ENCODE peak calls at places on chromosomes 3 and 15, in five cellular contexts. M is right atrium auricular region, S is endodermal cell, N is heart left ventricle, P is ovary. Q is an unnamed sample.

GRCh38 chr15:80289558-80290277 is 37.7 kb upstream of the CTXND1 start:
- DNase-seq in N (no peak), M (no peak), P (no peak), S (no peak), Q (no peak)

GRCh38 chr3:45612918-45613602 is 18.5 kb downstream of the LIMD1 start:
- DNase-seq in N (no peak), S (no peak), M (no peak), P (no peak), Q (no peak)

GRCh38 chr15:80607288-80607980 is 87.7 kb upstream of the ABHD17C start:
- DNase-seq in P (no peak), N (no peak), M (peak; percentile 38), S (no peak), Q (no peak)

GRCh38 chr3:17014734-17015133 is 130.0 kb downstream of the PLCL2 start:
- DNase-seq in M (no peak), N (no peak), S (no peak), P (no peak), Q (no peak)

GRCh38 chr3:123075359-123075758 is 8.5 kb downstream of the PDIA5 start:
- DNase-seq in M (no peak), N (no peak), S (peak; percentile 47), P (no peak), Q (no peak)

GRCh38 chr3:58588030-58588614 is 10.9 kb upstream of the FAM107A start:
- DNase-seq in P (peak; percentile 37), S (peak; percentile 92), M (no peak), N (no peak), Q (no peak)

GRCh38 chr15:80895091-80895490 is 94.5 kb downstream of the MESD start:
- DNase-seq in P (no peak), S (no peak), M (no peak), N (peak; percentile 38), Q (no peak)

GRCh38 chr3:24137958-24138875 is 193.1 kb downstream of the NR1D2 start:
- DNase-seq in S (no peak), N (no peak), P (no peak), M (no peak), Q (no peak)

GRCh38 chr3:176905331-176905730 is 292.0 kb downstream of the TBL1XR1 start:
- DNase-seq in N (no peak), P (no peak), M (no peak), S (no peak), Q (no peak)

GRCh38 chr3:161014997-161015749 is 90.0 kb downstream of the B3GALNT1 start:
- DNase-seq in P (no peak), N (no peak), M (no peak), S (no peak), Q (no peak)

GRCh38 chr15:96171842-96172241 is 158.7 kb upstream of the NR2F2 start:
- DNase-seq in P (no peak), M (no peak), S (peak; percentile 67), N (no peak), Q (peak; percentile 60)

GRCh38 chr3:195224156-195224979 is 46.6 kb downstream of the XXYLT1 start:
- DNase-seq in N (no peak), P (no peak), S (no peak), M (peak; percentile 54), Q (no peak)

GRCh38 chr3:27729748-27730611 is 7.9 kb upstream of the EOMES start:
- DNase-seq in N (no peak), M (no peak), P (no peak), S (peak; percentile 85), Q (no peak)

GRCh38 chr15:65374334-65374733 is 3.5 kb downstream of the IGDCC3 start:
- DNase-seq in P (no peak), S (no peak), M (no peak), N (no peak), Q (no peak)

GRCh38 chr3:107740992-107741896 is 218.5 kb downstream of the BBX start:
- DNase-seq in N (no peak), M (no peak), S (no peak), P (no peak), Q (no peak)

GRCh38 chr3:51815614-51816013 is 36.6 kb upstream of the IQCF6 start:
- DNase-seq in N (no peak), M (no peak), S (no peak), P (no peak), Q (no peak)

GRCh38 chr15:70632981-70633380 is 130.4 kb downstream of the UACA start:
- DNase-seq in S (no peak), N (no peak), P (no peak), M (no peak), Q (no peak)

GRCh38 chr15:48475600-48476395 is 144.6 kb downstream of the DUT start:
- DNase-seq in S (no peak), M (no peak), N (no peak), P (no peak), Q (no peak)

GRCh38 chr15:95286316-95286880 is 1044.1 kb upstream of the NR2F2 start:
- DNase-seq in M (no peak), P (peak; percentile 57), S (no peak), N (no peak), Q (no peak)

GRCh38 chr3:64915778-64916177 is 228.0 kb upstream of the ADAMTS9 start:
- DNase-seq in M (no peak), S (no peak), N (no peak), P (no peak), Q (no peak)

GRCh38 chr3:177538064-177538742 is 340.9 kb upstream of the TBL1XR1 start:
- DNase-seq in M (no peak), N (peak; percentile 62), S (no peak), P (peak; percentile 48), Q (no peak)

GRCh38 chr15:75228787-75229186 is 27.1 kb downstream of the C15orf39 start:
- DNase-seq in N (no peak), S (no peak), P (no peak), M (no peak), Q (no peak)
- H3K27me3 ChIP-seq in N (peaks cover 3% of the 10 kb centered on the region), S (no peaks in the 10 kb centered on the region), P (no peaks in the 10 kb centered on the region), M (no peaks in the 10 kb centered on the region), Q (no peaks in the 10 kb centered on the region)

GRCh38 chr3:141255864-141256263 is 24.2 kb downstream of the PXYLP1 start:
- DNase-seq in N (no peak), M (no peak), S (peak; percentile 74), P (no peak), Q (no peak)
- TF ChIP-seq CTCF in N (peak; percentile 20), M (peak; percentile 42), S (peak; percentile 76), P (no peak), Q (peak; percentile 19)

GRCh38 chr3:12286504-12286903 is 2.4 kb upstream of the PPARG start:
- DNase-seq in P (no peak), S (no peak), N (no peak), M (no peak), Q (no peak)
- H3K27me3 ChIP-seq in P (no peaks in the 10 kb centered on the region), S (peaks cover 68% of the 10 kb centered on the region), N (no peaks in the 10 kb centered on the region), M (no peaks in the 10 kb centered on the region), Q (no peaks in the 10 kb centered on the region)

DNA sequence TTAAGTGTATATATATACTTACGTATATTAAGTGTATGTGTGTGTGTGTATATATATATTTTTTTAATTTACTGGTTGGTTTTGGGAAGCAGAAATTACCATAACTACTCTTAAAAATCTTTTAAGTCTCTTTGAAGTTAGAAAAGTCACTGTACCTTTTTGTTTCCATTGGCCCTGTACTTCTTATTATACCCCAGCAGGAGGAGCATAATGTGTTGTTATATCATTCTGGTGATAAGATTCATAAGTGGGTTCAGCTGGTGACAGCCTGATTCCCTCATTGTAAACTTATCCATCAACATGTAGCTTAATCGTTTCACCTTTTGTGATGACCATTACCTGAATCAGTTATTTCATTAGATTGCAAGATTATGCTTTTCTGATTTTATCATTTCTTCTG is 30.8 kb downstream of the MLH1 start:
- DNase-seq in P (no peak), S (no peak), M (no peak), N (no peak), Q (no peak)
- TF ChIP-seq CTCF in P (peak; percentile 12), S (peak; percentile 34), M (peak; percentile 60), N (peak; percentile 49), Q (peak; percentile 38)

GRCh38 chr15:91490211-91490610 is 363.3 kb upstream of the SLCO3A1 start:
- DNase-seq in N (no peak), S (no peak), P (no peak), M (no peak), Q (no peak)
- H3K27me3 ChIP-seq in N (no peaks in the 10 kb centered on the region), S (peaks cover 3% of the 10 kb centered on the region), P (no peaks in the 10 kb centered on the region), M (no peaks in the 10 kb centered on the region), Q (no peaks in the 10 kb centered on the region)

GRCh38 chr3:174219738-174220137 is 639.4 kb upstream of the NAALADL2 start:
- DNase-seq in M (no peak), P (no peak), N (no peak), S (no peak), Q (no peak)
- TF ChIP-seq CTCF in M (no peak), P (no peak), N (no peak), S (peak; percentile 43), Q (no peak)

GRCh38 chr3:128330301-128330845 is 136.3 kb downstream of the DNAJB8 start:
- DNase-seq in S (no peak), M (no peak), P (no peak), N (no peak), Q (peak; percentile 33)
- H3K27me3 ChIP-seq in S (no peaks in the 10 kb centered on the region), M (no peaks in the 10 kb centered on the region), P (no peaks in the 10 kb centered on the region), N (no peaks in the 10 kb centered on the region), Q (no peaks in the 10 kb centered on the region)

GRCh38 chr3:133964547-133964946 is 65.2 kb downstream of the SLCO2A1 start:
- DNase-seq in N (no peak), S (no peak), P (no peak), M (no peak), Q (no peak)
- TF ChIP-seq CTCF in N (peak; percentile 13), S (peak; percentile 70), P (no peak), M (no peak), Q (no peak)

GRCh38 chr3:25433868-25434267 is 5.8 kb downstream of the RARB start:
- DNase-seq in P (peak; percentile 28), N (peak; percentile 66), S (no peak), M (peak; percentile 74), Q (peak; percentile 51)
- H3K27me3 ChIP-seq in P (no peaks in the 10 kb centered on the region), N (no peaks in the 10 kb centered on the region), S (no peaks in the 10 kb centered on the region), M (no peaks in the 10 kb centered on the region), Q (no peaks in the 10 kb centered on the region)

GRCh38 chr15:57969355-57969754 is 96.2 kb downstream of the ALDH1A2 start:
- DNase-seq in S (no peak), M (no peak), P (no peak), N (no peak), Q (no peak)
- TF ChIP-seq CTCF in S (peak; percentile 68), M (no peak), P (no peak), N (no peak), Q (no peak)